ENCODE peak calls at places on chromosomes 11 and 22, in four cellular contexts. Z is psoas muscle, S is ovary, B is pancreas. H is an unnamed sample. For H3K4me1, the result is how much of the 10 kb centered on the place peaks cover.

GRCh38 chr11:63738720-63739360 is 29.7 kb downstream of the ZFTA start:
- DNase-seq in B (peak), Z (peak), S (peak), H (peak)

GRCh38 chr11:95835768-95836488 is 45.6 kb downstream of the CEP57 start:
- DNase-seq in Z (no peak), B (peak), S (peak), H (peak)

GRCh38 chr11:17512101-17512500 is 32.1 kb downstream of the USH1C start:
- DNase-seq in Z (no peak), S (no peak), B (no peak), H (no peak)

GRCh38 chr11:45607995-45608394 is 57.4 kb downstream of the CHST1 start:
- DNase-seq in B (no peak), Z (no peak), S (no peak), H (no peak)

GRCh38 chr22:48712558-48712957 is 1115.1 kb downstream of the BRD1 start:
- DNase-seq in Z (peak), S (no peak), B (no peak), H (no peak)

GRCh38 chr22:37739000-37739399 is 42.2 kb downstream of the TRIOBP start:
- DNase-seq in Z (peak), S (peak), B (no peak), H (no peak)

GRCh38 chr22:17483670-17484372 is 79.5 kb upstream of the SLC25A18 start:
- DNase-seq in Z (no peak), S (no peak), B (no peak), H (no peak)

GRCh38 chr11:130209944-130210854 is 50.6 kb downstream of the ST14 start:
- DNase-seq in S (no peak), Z (no peak), B (no peak), H (no peak)

GRCh38 chr22:44595841-44596341 is 97.9 kb upstream of the RTL6 start:
- DNase-seq in Z (peak), B (no peak), S (no peak), H (no peak)

GRCh38 chr11:122633219-122633829 is 22.2 kb upstream of the UBASH3B start:
- DNase-seq in S (no peak), Z (peak), B (no peak), H (peak)
- TF ChIP-seq CTCF in S (no peak), Z (peak), B (no peak), H (peak)

DNA sequence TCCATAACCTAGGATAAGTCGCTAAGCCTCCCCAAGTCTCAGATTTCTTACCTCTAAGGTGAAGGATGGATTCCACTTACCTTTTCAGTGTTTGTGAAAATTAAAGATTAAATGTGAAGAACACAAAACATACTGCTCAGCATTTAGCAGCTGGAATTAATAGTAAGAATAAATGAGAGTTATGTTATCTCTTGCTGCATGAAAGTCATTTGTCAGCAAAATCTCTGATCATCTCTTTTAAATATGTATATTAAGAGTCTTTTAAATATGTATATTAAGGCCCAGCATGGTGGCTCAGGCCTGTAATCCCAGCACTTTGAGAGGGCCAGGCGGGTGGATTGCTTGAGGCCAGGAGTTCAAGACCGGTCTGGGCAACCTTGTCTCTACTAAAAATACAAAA is 72.3 kb upstream of the TTC12 start:
- DNase-seq in B (no peak), Z (no peak), S (no peak), H (no peak)
- H3K4me1 ChIP-seq in B (under half), Z (under half), S (under half), H (under half)

GRCh38 chr22:43441751-43442150 is 29.9 kb downstream of the MPPED1 start:
- DNase-seq in S (no peak), Z (peak), B (no peak), H (no peak)

GRCh38 chr22:43439368-43440102 is 27.7 kb downstream of the MPPED1 start:
- DNase-seq in S (no peak), B (no peak), Z (no peak), H (no peak)

GRCh38 chr22:43441216-43441615 is 29.4 kb downstream of the MPPED1 start:
- DNase-seq in B (no peak), Z (no peak), S (no peak), H (no peak)

GRCh38 chr22:43440103-43440387 is 28.2 kb downstream of the MPPED1 start:
- DNase-seq in Z (no peak), S (no peak), B (no peak), H (no peak)

DNA sequence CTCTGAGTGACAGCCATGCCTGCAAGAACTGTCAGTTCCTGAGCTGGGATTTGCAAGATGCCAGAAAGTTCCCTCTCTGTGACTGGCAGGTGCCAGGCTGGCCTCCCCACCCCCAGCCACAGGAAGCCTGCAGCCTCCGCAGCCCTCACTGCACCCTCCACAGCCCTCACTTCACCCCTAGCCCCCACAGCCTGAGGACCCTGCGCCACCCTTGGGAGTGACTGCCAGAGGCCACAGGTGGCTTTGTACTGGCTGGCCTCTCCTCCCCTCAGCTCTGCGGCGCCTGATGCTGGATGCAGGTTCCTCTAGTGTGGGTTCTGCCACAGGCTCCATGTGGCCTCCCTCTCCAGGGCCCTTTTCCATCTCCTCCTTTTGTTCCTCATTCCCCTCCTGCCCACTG is 28.7 kb downstream of the MPPED1 start:
- DNase-seq in S (no peak), B (no peak), Z (no peak), H (no peak)
- H3K27ac ChIP-seq in S (no peak), B (no peak), Z (no peak), H (no peak)

GRCh38 chr11:69442012-69442806 is 39.3 kb upstream of the LINC01488 start:
- DNase-seq in S (peak), Z (no peak), B (no peak), H (no peak)
- TF ChIP-seq CTCF in S (no peak), Z (no peak), B (no peak), H (no peak)

GRCh38 chr11:72234920-72235319 is 9.1 kb downstream of the PHOX2A start:
- DNase-seq in Z (no peak), S (no peak), B (no peak), H (peak)
- H3K4me1 ChIP-seq in Z (under half), S (under half), B (under half), H (under half)

DNA sequence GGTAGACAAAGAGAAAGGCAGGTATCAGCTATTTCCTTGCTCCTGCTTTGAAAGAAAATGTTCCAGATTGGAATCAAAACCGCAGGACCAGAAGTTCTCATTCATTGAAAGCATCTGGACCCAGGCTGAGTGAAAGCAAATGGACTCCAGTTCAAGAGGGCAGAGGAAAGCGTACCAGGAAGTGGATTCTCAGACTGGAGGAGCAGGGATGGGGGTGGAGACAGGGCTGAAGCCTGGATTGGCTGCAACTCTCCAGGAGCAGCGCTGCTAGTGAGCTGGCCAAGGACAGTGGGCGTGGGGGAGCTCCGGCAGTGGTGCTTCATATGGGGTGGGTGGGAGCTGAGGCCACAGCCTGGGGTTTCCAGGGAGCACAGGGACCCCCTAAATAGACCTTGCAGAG is 103.5 kb upstream of the NECTIN1 start:
- DNase-seq in S (peak), Z (no peak), B (peak), H (peak)
- H3K27ac ChIP-seq in S (no peak), Z (no peak), B (no peak), H (no peak)

GRCh38 chr11:41845066-41845465 is 385.6 kb upstream of the LRRC4C start:
- DNase-seq in Z (no peak), B (no peak), S (no peak), H (no peak)
- TF ChIP-seq CTCF in Z (no peak), B (no peak), S (no peak), H (no peak)

DNA sequence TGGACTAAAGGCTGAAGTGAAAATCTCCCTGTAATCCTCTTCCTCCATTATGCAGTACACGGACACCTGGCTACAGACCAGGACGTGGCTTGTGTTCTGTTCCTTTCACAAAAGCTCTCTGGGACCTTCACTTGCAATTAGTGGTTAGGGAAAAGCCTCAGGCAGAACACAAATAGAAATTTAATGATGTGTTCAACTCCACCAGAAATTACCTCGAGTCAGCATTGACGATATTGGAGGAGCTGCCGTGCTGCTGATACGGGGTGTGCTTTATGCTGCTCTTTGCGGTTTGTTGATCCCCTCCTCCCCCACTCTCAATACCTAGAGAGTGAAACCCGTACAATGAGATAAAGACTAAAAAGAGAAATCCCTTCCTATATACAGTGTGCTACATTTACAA is 48.9 kb downstream of the POLD3 start:
- DNase-seq in B (no peak), Z (no peak), S (no peak), H (no peak)
- H3K4me1 ChIP-seq in B (under half), Z (under half), S (under half), H (under half)

GRCh38 chr11:6387811-6388599 is 2.3 kb upstream of the SMPD1 start:
- DNase-seq in Z (no peak), B (no peak), S (no peak), H (no peak)

GRCh38 chr11:6390718-6391547 is 659 bp downstream of the SMPD1 start:
- DNase-seq in Z (no peak), S (no peak), B (no peak), H (no peak)

GRCh38 chr11:6391548-6392134 is 1.4 kb downstream of the SMPD1 start:
- DNase-seq in B (no peak), S (no peak), Z (no peak), H (no peak)

GRCh38 chr11:6389921-6390717 is at the start of gene SMPD1:
- DNase-seq in Z (peak), B (peak), S (peak), H (peak)

DNA sequence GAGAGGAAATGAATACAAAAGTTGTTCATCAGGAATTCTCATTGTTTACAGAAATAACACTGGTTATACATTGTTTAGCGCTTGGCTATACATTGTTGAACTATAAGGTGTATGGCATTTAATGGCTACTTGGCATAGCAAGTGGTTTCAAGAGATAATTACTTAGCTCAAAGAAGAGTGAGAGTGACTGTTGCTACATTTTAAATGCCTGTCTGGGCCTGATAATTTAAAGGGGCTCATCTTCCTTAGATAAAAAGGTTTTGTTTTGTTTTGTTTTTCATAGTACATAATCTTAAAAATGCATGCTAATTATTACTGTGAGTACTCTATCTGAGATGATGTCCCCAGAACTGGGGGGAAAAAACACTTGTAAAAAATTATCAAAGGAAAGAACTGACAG is 1.5 kb upstream of the SMPD1 start:
- DNase-seq in B (no peak), Z (no peak), S (no peak), H (no peak)
- H3K27ac ChIP-seq in B (peak), Z (peak), S (no peak), H (peak)

H was measured in adrenal gland.